ENCODE peak calls at places on chromosomes 3 and 15, in five cellular contexts. U is GM03348; L is effector memory CD4-positive, alpha-beta T cell; M is stimulated activated CD4-positive, alpha-beta T cell treated with anti-CD3 and anti-CD28 coated beads, Interleukin-12 subunit alpha, Interleukin-12 subunit beta, amount 100 ng/mL, for 4 hours; N is activated gamma-delta T cell treated with Interleukin-2 at 50 U/mL for 16 hours. G is an unnamed sample.
A peak's percentile ranks its signal among the peaks of the same experiment; 100 is the strongest.

GRCh38 chr3:63508305-63508704 is 144.2 kb upstream of the SNTN start:
- DNase-seq in L (no peak), U (no peak), M (no peak), N (no peak), G (no peak)

GRCh38 chr15:66803182-66803729 is 101.2 kb downstream of the SMAD6 start:
- DNase-seq in N (no peak), L (no peak), M (no peak), U (peak; percentile 98), G (peak; percentile 98)

GRCh38 chr3:107132674-107133073 is 244.6 kb upstream of the CCDC54 start:
- DNase-seq in M (no peak), U (no peak), N (no peak), L (no peak), G (no peak)

GRCh38 chr15:32723171-32723948 is 5.6 kb downstream of the GREM1 start:
- DNase-seq in U (no peak), N (no peak), L (no peak), M (no peak), G (no peak)

GRCh38 chr15:63023351-63023945 is 19.1 kb upstream of the TPM1 start:
- DNase-seq in M (no peak), L (no peak), N (no peak), U (peak; percentile 74), G (peak; percentile 90)

GRCh38 chr3:138688871-138689299 is 80.3 kb downstream of the FAIM start:
- DNase-seq in M (no peak), N (no peak), L (no peak), U (no peak), G (no peak)

GRCh38 chr3:170330366-170330765 is 27.1 kb upstream of the SKIL start:
- DNase-seq in L (no peak), U (peak; percentile 22), M (no peak), N (no peak), G (peak; percentile 73)

GRCh38 chr3:165225604-165226003 is 29.4 kb upstream of the SLITRK3 start:
- DNase-seq in M (no peak), L (no peak), N (no peak), U (no peak), G (no peak)

GRCh38 chr3:61807865-61808276 is 246.5 kb downstream of the PTPRG start:
- DNase-seq in M (no peak), N (no peak), U (no peak), L (no peak), G (peak; percentile 76)

GRCh38 chr3:194404365-194405140 is 5.5 kb upstream of the GP5 start:
- DNase-seq in U (peak; percentile 40), M (no peak), L (no peak), N (peak; percentile 35), G (peak; percentile 76)

GRCh38 chr3:101842935-101843330 is 6.4 kb upstream of the NFKBIZ start:
- DNase-seq in U (no peak), L (no peak), N (no peak), M (no peak), G (no peak)

GRCh38 chr3:47512416-47513124 is 942 bp downstream of the ELP6 start:
- DNase-seq in M (peak; percentile 21), N (no peak), L (peak; percentile 6), U (peak; percentile 31), G (peak; percentile 25)

GRCh38 chr3:109278141-109278540 is 38.2 kb downstream of the DPPA2 start:
- DNase-seq in M (no peak), N (no peak), U (no peak), L (no peak), G (no peak)

GRCh38 chr3:14486460-14486859 is 53.7 kb downstream of the GRIP2 start:
- DNase-seq in M (no peak), L (no peak), N (no peak), U (no peak), G (no peak)

GRCh38 chr3:194586839-194587238 is 46.4 kb downstream of the TMEM44 start:
- DNase-seq in M (no peak), L (no peak), N (no peak), U (peak; percentile 58), G (peak; percentile 89)

GRCh38 chr3:4507010-4507596 is 14.0 kb downstream of the ITPR1 start:
- DNase-seq in U (peak; percentile 28), L (no peak), M (no peak), N (no peak), G (peak; percentile 24)

GRCh38 chr3:8769088-8769822 is at the start of gene OXTR:
- DNase-seq in N (peak; percentile 26), M (peak; percentile 59), L (no peak), U (peak; percentile 93), G (peak; percentile 79)

GRCh38 chr3:5503136-5503535 is 315.6 kb downstream of the EDEM1 start:
- DNase-seq in U (no peak), L (no peak), N (no peak), M (no peak), G (no peak)

GRCh38 chr3:151135548-151136337 is 50.3 kb downstream of the MED12L start:
- DNase-seq in M (no peak), N (peak; percentile 31), U (no peak), L (peak; percentile 4), G (no peak)

GRCh38 chr3:10371789-10372188 is 50.9 kb upstream of the SEC13 start:
- DNase-seq in L (no peak), N (no peak), M (no peak), U (no peak), G (no peak)

GRCh38 chr3:13053425-13053824 is 19.8 kb downstream of the IQSEC1 start:
- DNase-seq in U (no peak), M (no peak), N (no peak), L (no peak), G (no peak)

GRCh38 chr3:145243875-145244274 is 917.1 kb downstream of the PLOD2 start:
- DNase-seq in M (no peak), U (no peak), N (no peak), L (no peak), G (peak; percentile 97)

GRCh38 chr3:194439915-194440550 is 41.0 kb upstream of the GP5 start:
- DNase-seq in M (no peak), U (no peak), L (no peak), N (no peak), G (no peak)

GRCh38 chr3:146117406-146118285 is 43.3 kb downstream of the PLOD2 start:
- DNase-seq in L (no peak), M (no peak), U (peak; percentile 21), N (no peak), G (peak; percentile 74)

GRCh38 chr3:124520970-124521369 is 209.3 kb upstream of the UMPS start:
- DNase-seq in N (no peak), M (no peak), L (no peak), U (no peak), G (no peak)

GRCh38 chr15:52673312-52673711 is 5.9 kb downstream of the ATOSA start:
- DNase-seq in M (no peak), N (no peak), L (no peak), U (no peak), G (no peak)

GRCh38 chr3:114649331-114649730 is 355.5 kb downstream of the TIGIT start:
- DNase-seq in L (no peak), M (no peak), U (no peak), N (no peak), G (peak; percentile 35)

GRCh38 chr3:100708644-100708988 is 678 bp upstream of the TFG start:
- DNase-seq in L (no peak), U (no peak), M (no peak), N (no peak), G (no peak)

GRCh38 chr3:143168518-143169192 is 49.1 kb downstream of the CHST2 start:
- DNase-seq in U (no peak), N (no peak), L (no peak), M (no peak), G (peak; percentile 8)

GRCh38 chr3:133474251-133474801 is 74.5 kb downstream of the BFSP2 start:
- DNase-seq in M (no peak), L (no peak), U (peak; percentile 49), N (no peak), G (peak; percentile 71)

GRCh38 chr3:120481056-120481455 is 30.3 kb upstream of the FSTL1 start:
- DNase-seq in U (no peak), L (no peak), N (no peak), M (no peak), G (no peak)